ENCODE peak calls at places on chromosomes 7 and 10, in nine cellular contexts. L, B, S, Z, A, I, J, C and F are unnamed samples.
A peak's percentile ranks its signal among the peaks of the same experiment; 100 is the strongest.

GRCh38 chr10:5234106-5234877 is 37.7 kb downstream of the AKR1C4 start:
- DNase-seq in L (no peak), B (peak; percentile 38), S (no peak), Z (no peak), A (peak; percentile 71), I (peak; percentile 55), J (no peak), C (no peak), F (peak; percentile 92)

GRCh38 chr7:92782855-92783254 is 53.5 kb downstream of the CDK6 start:
- DNase-seq in L (no peak), B (no peak), S (no peak), Z (no peak), A (no peak), I (no peak), J (no peak), C (no peak), F (no peak)

GRCh38 chr10:121695731-121696464 is 97.7 kb upstream of the FGFR2 start:
- DNase-seq in L (no peak), B (no peak), S (no peak), Z (no peak), A (no peak), I (no peak), J (no peak), C (no peak), F (no peak)

GRCh38 chr10:22713853-22714523 is 390 bp downstream of the PIP4K2A start:
- DNase-seq in L (peak; percentile 38), B (peak; percentile 30), S (no peak), Z (no peak), A (no peak), I (no peak), J (peak; percentile 92), C (peak; percentile 38), F (peak; percentile 57)

GRCh38 chr7:126578338-126578737 is 674.4 kb downstream of the GRM8 start:
- DNase-seq in L (no peak), B (no peak), S (no peak), Z (no peak), A (no peak), I (no peak), J (no peak), C (no peak), F (no peak)

GRCh38 chr10:127882801-127883459 is 9.8 kb downstream of the CLRN3 start:
- DNase-seq in L (no peak), B (no peak), S (no peak), Z (no peak), A (no peak), I (no peak), J (no peak), C (no peak), F (no peak)

GRCh38 chr7:56105508-56105907 is 768 bp downstream of the CHCHD2 start:
- DNase-seq in L (no peak), B (peak; percentile 29), S (peak; percentile 39), Z (no peak), A (peak; percentile 56), I (no peak), J (peak; percentile 51), C (peak; percentile 75), F (peak; percentile 76)

GRCh38 chr7:157470699-157471098 is 133.9 kb downstream of the DNAJB6 start:
- DNase-seq in L (no peak), B (no peak), S (no peak), Z (no peak), A (no peak), I (no peak), J (peak; percentile 70), C (no peak), F (no peak)

GRCh38 chr10:118007773-118008172 is 39.0 kb downstream of the RAB11FIP2 start:
- DNase-seq in L (no peak), B (no peak), S (no peak), Z (no peak), A (no peak), I (no peak), J (no peak), C (no peak), F (no peak)

GRCh38 chr10:128864554-128865300 is 602.3 kb upstream of the MGMT start:
- DNase-seq in L (no peak), B (no peak), S (no peak), Z (no peak), A (no peak), I (peak; percentile 7), J (no peak), C (no peak), F (no peak)

GRCh38 chr10:96959733-96960132 is 127.6 kb downstream of the LCOR start:
- DNase-seq in L (no peak), B (no peak), S (no peak), Z (no peak), A (no peak), I (no peak), J (no peak), C (no peak), F (no peak)

GRCh38 chr7:27151945-27152815 is at the start of gene HOXA3:
- DNase-seq in L (no peak), B (peak; percentile 84), S (no peak), Z (no peak), A (no peak), I (peak; percentile 67), J (peak; percentile 76), C (peak; percentile 33), F (peak; percentile 23)

GRCh38 chr7:81926154-81926553 is 156.3 kb upstream of the HGF start:
- DNase-seq in L (no peak), B (no peak), S (no peak), Z (no peak), A (no peak), I (no peak), J (no peak), C (no peak), F (no peak)

GRCh38 chr7:75814407-75814947 is 871 bp upstream of the CCL24 start:
- DNase-seq in L (no peak), B (no peak), S (no peak), Z (no peak), A (no peak), I (no peak), J (no peak), C (no peak), F (no peak)

GRCh38 chr7:45026984-45027773 is 27.2 kb downstream of the CCM2 start:
- DNase-seq in L (no peak), B (no peak), S (no peak), Z (no peak), A (no peak), I (no peak), J (peak; percentile 82), C (no peak), F (peak; percentile 95)

DNA sequence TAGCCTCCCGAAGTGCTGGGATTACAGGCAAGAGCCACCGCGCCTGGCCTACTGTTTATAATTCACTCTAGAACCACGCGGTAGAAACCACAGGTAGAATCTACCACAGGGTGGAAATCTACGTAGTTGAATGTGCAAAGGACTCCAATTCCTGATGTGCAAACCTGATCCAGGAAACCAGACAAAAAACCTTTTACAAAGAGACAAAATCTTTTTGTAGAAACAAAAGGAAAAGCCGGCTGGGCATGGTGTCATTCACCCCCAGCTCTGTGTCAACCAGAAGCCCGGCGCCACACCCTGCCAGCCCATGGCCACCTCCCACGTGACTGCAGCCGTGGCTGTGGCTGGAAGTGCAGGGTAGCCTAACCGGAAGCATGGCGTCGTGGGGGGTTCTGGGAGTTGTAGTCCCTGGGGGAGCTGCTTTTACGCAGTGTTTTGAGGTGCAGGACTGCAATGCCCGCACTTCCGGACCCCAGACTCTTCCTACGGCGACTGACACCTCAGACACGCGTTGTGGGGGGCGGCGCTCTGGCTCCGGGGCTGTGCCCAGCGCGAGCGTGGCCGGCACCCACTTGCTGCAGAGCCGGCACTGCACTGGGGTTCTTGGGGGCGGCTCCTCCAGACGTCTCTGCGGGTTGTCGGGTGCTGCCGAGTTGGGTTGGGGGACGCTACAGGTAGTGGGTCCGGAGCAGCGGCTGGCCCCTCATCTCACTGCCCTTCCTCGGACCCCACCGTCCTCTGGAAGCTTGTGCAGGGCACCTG is 41.5 kb upstream of the RNF216 start:
- DNase-seq in L (peak; percentile 97), B (peak; percentile 97), S (peak; percentile 91), Z (peak; percentile 91), A (peak; percentile 95), I (peak; percentile 95), J (peak; percentile 100), C (peak; percentile 98), F (peak; percentile 98)
- TF ChIP-seq POLR2A in L (no peak), B (peak; percentile 30), S (no peak), Z (no peak), A (peak; percentile 46), I (no peak), J (no peak), C (no peak), F (peak; percentile 65)

DNA sequence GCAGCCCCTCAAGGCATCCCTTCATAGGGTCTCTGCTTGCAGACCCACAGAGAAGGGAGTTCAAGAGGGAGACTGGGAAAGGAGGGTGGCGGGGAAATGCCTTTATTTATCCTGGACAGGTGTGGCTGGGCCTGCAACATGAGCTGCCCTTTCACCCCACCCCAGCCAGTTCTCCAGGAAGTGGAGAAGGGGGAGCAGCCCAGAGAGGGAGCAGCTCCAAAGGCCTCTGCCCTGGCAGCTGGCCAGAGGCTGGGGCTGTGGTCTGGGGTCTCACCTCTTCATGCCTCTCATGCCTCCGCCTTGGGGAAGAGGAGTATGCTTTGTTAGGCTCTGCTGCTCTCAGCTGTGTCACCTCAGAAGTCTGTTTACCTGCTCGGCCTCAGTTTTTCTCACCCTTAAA is 3.1 kb downstream of the LDB3 start:
- DNase-seq in L (peak; percentile 56), B (peak; percentile 56), S (no peak), Z (no peak), A (no peak), I (no peak), J (no peak), C (no peak), F (no peak)
- H3K4me3 ChIP-seq in L (peak overlapping the region; percentile 68), B (no peak overlapping the region), S (no peak overlapping the region), Z (no peak overlapping the region), A (no peak overlapping the region), I (no peak overlapping the region), J (no peak overlapping the region), C (no peak overlapping the region), F (no peak overlapping the region)

GRCh38 chr7:41272664-41273063 is 430.2 kb downstream of the INHBA start:
- DNase-seq in L (no peak), B (no peak), S (no peak), Z (no peak), A (no peak), I (no peak), J (no peak), C (no peak), F (no peak)

GRCh38 chr7:41274179-41274578 is 428.7 kb downstream of the INHBA start:
- DNase-seq in L (no peak), B (no peak), S (no peak), Z (no peak), A (no peak), I (no peak), J (no peak), C (no peak), F (no peak)

DNA sequence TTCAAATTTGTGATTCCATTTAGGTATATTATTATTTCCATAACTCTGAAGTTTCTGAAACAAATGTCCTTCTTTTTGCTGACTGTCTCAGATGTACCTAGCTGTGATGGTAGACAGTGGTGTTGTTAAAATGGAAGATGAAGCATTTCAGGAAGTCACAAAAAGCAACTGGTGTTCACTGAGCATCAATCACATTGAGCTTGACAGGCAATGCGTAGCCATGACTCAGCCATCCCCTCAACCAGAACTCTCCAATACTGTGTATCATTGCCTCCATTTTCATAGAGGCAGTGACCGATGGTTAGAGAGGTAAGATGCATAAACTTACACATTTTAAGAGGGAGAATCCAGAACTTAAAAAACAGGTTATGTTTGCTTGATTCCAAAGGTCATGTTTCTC is 434.0 kb downstream of the INHBA start:
- DNase-seq in L (no peak), B (no peak), S (no peak), Z (no peak), A (no peak), I (no peak), J (no peak), C (no peak), F (no peak)
- TF ChIP-seq CTCF in L (no peak), B (no peak), S (no peak), Z (no peak), A (no peak), I (no peak), J (no peak), C (no peak), F (no peak)

GRCh38 chr7:77797734-77798393 is 370 bp downstream of the TMEM60 start:
- DNase-seq in L (peak; percentile 49), B (peak; percentile 47), S (no peak), Z (no peak), A (no peak), I (no peak), J (no peak), C (peak; percentile 47), F (no peak)
- TF ChIP-seq POLR2A in L (no peak), B (peak; percentile 32), S (no peak), Z (peak; percentile 23), A (peak; percentile 20), I (no peak), J (no peak), C (no peak), F (peak; percentile 42)